ENCODE peak calls at places on chromosomes 5 and 9, in five cellular contexts. Y is A673; C is stimulated activated naive CD4-positive, alpha-beta T cell; H is mesenteric fat pad; Q is activated effector memory CD4-positive, alpha-beta T cell treated with anti-CD3 and anti-CD28 coated beads, Interleukin-2, amount 50 U/mL, for 16 hours. B is an unnamed sample.

GRCh38 chr9:76599970-76600369 is 141.0 kb downstream of the GCNT1 start:
- DNase-seq in Y (no peak), C (no peak), H (no peak), Q (no peak), B (no peak)

GRCh38 chr5:172123269-172123692 is 64.7 kb downstream of the STK10 start:
- DNase-seq in C (no peak), Q (peak), Y (peak), H (no peak), B (no peak)

GRCh38 chr5:77426670-77427069 is 65.4 kb downstream of the WDR41 start:
- DNase-seq in Y (no peak), H (no peak), C (no peak), Q (no peak), B (no peak)

GRCh38 chr9:91857831-91858669 is 92.0 kb downstream of the ROR2 start:
- DNase-seq in Q (no peak), Y (peak), C (no peak), H (no peak), B (no peak)

GRCh38 chr9:100217536-100217935 is 118.5 kb downstream of the INVS start:
- DNase-seq in C (no peak), Q (no peak), Y (no peak), H (no peak), B (no peak)

GRCh38 chr5:33690736-33691135 is 201.1 kb downstream of the ADAMTS12 start:
- DNase-seq in H (no peak), Q (no peak), Y (no peak), C (no peak), B (no peak)

GRCh38 chr5:88602584-88602983 is 280.4 kb downstream of the MEF2C start:
- DNase-seq in C (no peak), Y (peak), H (no peak), Q (peak), B (no peak)

GRCh38 chr9:136193127-136193890 is 11.6 kb downstream of the LHX3 start:
- DNase-seq in Y (no peak), Q (no peak), C (no peak), H (no peak), B (no peak)

GRCh38 chr9:78777747-78778146 is 480.8 kb downstream of the PSAT1 start:
- DNase-seq in Y (peak), C (no peak), Q (no peak), H (no peak), B (no peak)

GRCh38 chr9:3359778-3360177 is 166.0 kb downstream of the RFX3 start:
- DNase-seq in C (no peak), H (no peak), Y (no peak), Q (no peak), B (no peak)

GRCh38 chr9:88414298-88414697 is 26.1 kb downstream of the SPIN1 start:
- DNase-seq in C (no peak), Q (no peak), Y (no peak), H (no peak), B (no peak)

GRCh38 chr5:59746261-59746765 is 147.2 kb downstream of the PDE4D start:
- DNase-seq in C (no peak), H (no peak), Y (no peak), Q (no peak), B (no peak)

GRCh38 chr5:129431406-129431805 is 28.7 kb upstream of the ADAMTS19 start:
- DNase-seq in Q (no peak), Y (no peak), C (no peak), H (no peak), B (no peak)

GRCh38 chr9:114031948-114032688 is 46.0 kb downstream of the AMBP start:
- DNase-seq in H (peak), Y (no peak), Q (no peak), C (no peak), B (no peak)

GRCh38 chr5:172897691-172898512 is 61.3 kb upstream of the RPL26L1 start:
- DNase-seq in Q (no peak), H (no peak), C (no peak), Y (no peak), B (peak)

GRCh38 chr5:138110266-138110963 is 26.6 kb downstream of the WNT8A start:
- DNase-seq in Q (no peak), Y (peak), H (no peak), C (no peak), B (no peak)

GRCh38 chr5:64958757-64959391 is 190.1 kb downstream of the CWC27 start:
- DNase-seq in H (no peak), C (peak), Y (peak), Q (no peak), B (peak)

GRCh38 chr5:171261904-171262303 is 47.1 kb upstream of the TLX3 start:
- DNase-seq in C (no peak), H (no peak), Q (no peak), Y (no peak), B (no peak)

GRCh38 chr5:150593996-150594395 is 46.5 kb upstream of the SYNPO start:
- DNase-seq in H (no peak), Q (no peak), Y (no peak), C (no peak), B (no peak)

B was measured in glomerular endothelial cell.